ENCODE peak calls at places on chromosomes 13 and 19, in ten cellular contexts. W, Y, X, M, G, P, C, O, B and J are unnamed samples.

GRCh38 chr13:72514141-72514540 is 213.3 kb downstream of the MZT1 start:
- DNase-seq in W (no peak), Y (no peak), X (no peak), M (peak), G (no peak), P (no peak), C (no peak), O (no peak), B (no peak), J (no peak)

GRCh38 chr19:54439174-54439851 is 9.7 kb upstream of the LENG8 start:
- DNase-seq in W (peak), Y (no peak), X (peak), M (peak), G (no peak), P (peak), C (peak), O (no peak), B (no peak), J (peak)

GRCh38 chr19:34365463-34366401 is 736 bp downstream of the GPI start:
- DNase-seq in W (peak), Y (peak), X (no peak), M (no peak), G (peak), P (no peak), C (no peak), O (no peak), B (no peak), J (peak)

GRCh38 chr13:80235131-80235530 is 105.8 kb downstream of the SPRY2 start:
- DNase-seq in W (no peak), Y (no peak), X (no peak), M (no peak), G (no peak), P (no peak), C (no peak), O (no peak), B (no peak), J (no peak)

GRCh38 chr13:21849323-21849722 is 178.4 kb downstream of the FGF9 start:
- DNase-seq in W (peak), Y (no peak), X (no peak), M (no peak), G (no peak), P (no peak), C (peak), O (no peak), B (peak), J (no peak)

GRCh38 chr13:98487016-98487415 is 89.9 kb downstream of the STK24 start:
- DNase-seq in W (no peak), Y (no peak), X (no peak), M (no peak), G (no peak), P (no peak), C (no peak), O (no peak), B (no peak), J (no peak)

GRCh38 chr13:49731766-49732165 is 40.5 kb upstream of the EBPL start:
- DNase-seq in W (no peak), Y (no peak), X (no peak), M (peak), G (no peak), P (no peak), C (no peak), O (peak), B (no peak), J (no peak)

GRCh38 chr13:40061466-40062450 is 406.3 kb downstream of the COG6 start:
- DNase-seq in W (no peak), Y (no peak), X (no peak), M (no peak), G (no peak), P (no peak), C (no peak), O (no peak), B (no peak), J (no peak)

GRCh38 chr19:45667620-45668341 is at the start of gene GIPR:
- DNase-seq in W (peak), Y (peak), X (peak), M (peak), G (peak), P (peak), C (peak), O (no peak), B (no peak), J (no peak)

GRCh38 chr13:94063096-94063495 is 416.4 kb downstream of the DCT start:
- DNase-seq in W (no peak), Y (no peak), X (no peak), M (peak), G (no peak), P (no peak), C (no peak), O (peak), B (no peak), J (no peak)

GRCh38 chr19:54551950-54552912 is 21.4 kb upstream of the LILRA2 start:
- DNase-seq in W (no peak), Y (peak), X (no peak), M (no peak), G (peak), P (no peak), C (no peak), O (no peak), B (no peak), J (no peak)

GRCh38 chr13:49791753-49792549 is 531 bp downstream of the KPNA3 start:
- DNase-seq in W (peak), Y (peak), X (peak), M (peak), G (peak), P (peak), C (peak), O (no peak), B (peak), J (peak)

GRCh38 chr19:11205939-11206570 is 8.7 kb upstream of the KANK2 start:
- DNase-seq in W (no peak), Y (no peak), X (no peak), M (no peak), G (no peak), P (no peak), C (no peak), O (no peak), B (no peak), J (no peak)

GRCh38 chr19:37950471-37951175 is 43.6 kb downstream of the SIPA1L3 start:
- DNase-seq in W (no peak), Y (no peak), X (no peak), M (no peak), G (no peak), P (no peak), C (no peak), O (no peak), B (no peak), J (no peak)

GRCh38 chr19:38304866-38305429 is 897 bp downstream of the C19orf33 start:
- DNase-seq in W (no peak), Y (peak), X (peak), M (no peak), G (peak), P (peak), C (no peak), O (no peak), B (no peak), J (no peak)

GRCh38 chr19:55620951-55621672 is 3.3 kb downstream of the ZNF784 start:
- DNase-seq in W (no peak), Y (no peak), X (peak), M (no peak), G (no peak), P (no peak), C (no peak), O (no peak), B (no peak), J (no peak)

GRCh38 chr19:55621673-55622231 is 2.6 kb downstream of the ZNF784 start:
- DNase-seq in W (no peak), Y (no peak), X (peak), M (no peak), G (no peak), P (no peak), C (no peak), O (no peak), B (no peak), J (no peak)

GRCh38 chr19:55623130-55623868 is 1.1 kb downstream of the ZNF784 start:
- DNase-seq in W (no peak), Y (no peak), X (no peak), M (no peak), G (no peak), P (no peak), C (no peak), O (no peak), B (no peak), J (no peak)

GRCh38 chr19:55624109-55625003 is at the start of gene ZNF784:
- DNase-seq in W (peak), Y (peak), X (peak), M (peak), G (peak), P (peak), C (peak), O (peak), B (peak), J (peak)

GRCh38 chr19:55622242-55622969 is 2.0 kb downstream of the ZNF784 start:
- DNase-seq in W (no peak), Y (no peak), X (peak), M (no peak), G (no peak), P (no peak), C (no peak), O (no peak), B (no peak), J (no peak)
- H3K27ac ChIP-seq in W (no peak), Y (no peak), X (no peak), M (no peak), G (no peak), P (no peak), C (no peak), O (no peak), B (no peak), J (no peak)

GRCh38 chr19:31314849-31315620 is 34.2 kb downstream of the TSHZ3 start:
- DNase-seq in W (no peak), Y (no peak), X (no peak), M (no peak), G (no peak), P (no peak), C (no peak), O (no peak), B (no peak), J (no peak)

GRCh38 chr19:31317542-31317941 is 31.7 kb downstream of the TSHZ3 start:
- DNase-seq in W (no peak), Y (no peak), X (no peak), M (no peak), G (no peak), P (no peak), C (no peak), O (no peak), B (no peak), J (no peak)

GRCh38 chr19:31315621-31316011 is 33.6 kb downstream of the TSHZ3 start:
- DNase-seq in W (no peak), Y (no peak), X (no peak), M (no peak), G (no peak), P (no peak), C (no peak), O (no peak), B (no peak), J (no peak)

GRCh38 chr19:31317098-31317497 is 32.1 kb downstream of the TSHZ3 start:
- DNase-seq in W (no peak), Y (no peak), X (no peak), M (no peak), G (no peak), P (no peak), C (no peak), O (no peak), B (no peak), J (no peak)

DNA sequence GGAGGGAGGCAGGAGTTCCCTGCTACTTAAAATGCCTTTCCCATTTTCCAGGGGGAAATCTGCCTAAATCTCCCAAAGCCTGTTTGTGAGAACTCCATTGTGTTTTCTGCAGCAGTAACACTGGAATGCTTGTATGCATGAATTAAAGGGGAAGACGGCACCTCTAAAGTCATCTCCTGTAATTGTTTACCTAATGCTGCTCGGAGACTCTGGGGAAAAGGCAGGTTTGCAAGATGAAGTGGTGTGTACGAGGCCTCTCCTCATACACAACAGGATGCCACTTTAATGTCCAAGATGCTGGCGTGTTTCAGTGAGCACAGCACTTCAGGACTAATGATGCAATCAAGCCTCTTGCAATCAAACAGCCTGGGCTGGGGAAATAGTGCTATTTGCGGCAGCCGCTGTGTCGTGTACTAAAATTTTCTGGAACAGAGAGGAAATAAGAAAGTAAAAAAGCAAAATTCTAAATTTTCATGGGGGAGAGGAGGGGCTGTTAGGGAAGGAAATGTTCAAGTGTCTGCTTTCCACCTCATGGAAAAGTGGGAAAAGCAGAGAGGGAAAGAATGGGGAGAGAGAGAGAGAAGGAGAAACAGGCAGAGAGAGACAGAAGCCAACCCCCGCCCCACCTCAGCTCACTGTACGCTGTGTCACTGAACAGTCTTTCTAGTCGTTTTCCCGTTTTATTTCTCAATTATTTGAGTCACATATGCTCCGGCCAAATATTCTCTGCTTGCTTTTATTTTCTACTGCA is 32.9 kb downstream of the TSHZ3 start:
- DNase-seq in W (no peak), Y (peak), X (no peak), M (no peak), G (no peak), P (no peak), C (no peak), O (no peak), B (no peak), J (no peak)
- H3K27ac ChIP-seq in W (no peak), Y (peak), X (peak), M (no peak), G (no peak), P (peak), C (no peak), O (peak), B (no peak), J (no peak)

DNA sequence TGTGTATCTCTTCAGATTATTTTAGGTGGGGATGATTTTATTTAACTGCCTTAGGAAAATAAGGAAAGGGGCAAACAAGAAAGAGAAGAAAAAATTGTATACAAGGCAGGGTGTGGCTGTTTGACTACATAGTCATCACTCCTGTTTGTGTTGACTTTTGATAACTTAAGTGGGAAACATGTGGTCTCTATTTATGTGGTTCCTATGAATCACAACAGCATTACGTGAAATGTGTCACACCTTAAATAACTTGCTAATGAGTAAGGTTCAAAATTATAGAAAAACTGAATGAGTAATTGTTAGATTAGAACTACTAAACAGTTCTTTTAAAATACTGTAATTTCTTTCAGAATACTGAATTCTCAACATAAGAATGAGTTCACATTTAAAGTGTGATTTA is 69.3 kb downstream of the LMO7 start:
- DNase-seq in W (no peak), Y (no peak), X (no peak), M (no peak), G (no peak), P (no peak), C (no peak), O (no peak), B (no peak), J (no peak)
- H3K27ac ChIP-seq in W (no peak), Y (peak), X (no peak), M (peak), G (peak), P (no peak), C (no peak), O (no peak), B (no peak), J (no peak)

DNA sequence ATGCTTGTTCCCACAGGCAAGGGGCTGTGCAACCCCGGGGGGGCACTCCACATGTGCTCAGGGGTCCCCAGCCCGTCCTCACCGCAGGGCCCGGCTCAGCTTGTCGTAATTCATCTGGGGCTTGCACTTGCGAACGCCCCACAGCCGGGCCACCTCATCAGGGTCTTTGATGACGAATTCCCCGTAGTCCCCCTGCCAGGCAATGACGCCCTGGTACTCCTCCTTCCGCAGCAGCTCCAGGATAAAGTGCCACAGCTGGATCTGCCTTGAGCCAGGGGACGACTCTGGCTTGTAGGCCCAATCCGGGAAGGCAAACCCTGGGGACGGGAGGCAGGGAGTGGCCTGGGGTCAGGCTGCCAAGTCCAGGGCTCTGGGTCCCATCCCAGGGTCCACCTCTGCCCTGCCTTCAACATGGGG is 4.7 kb downstream of the ERF start:
- DNase-seq in W (no peak), Y (no peak), X (no peak), M (no peak), G (no peak), P (peak), C (no peak), O (no peak), B (no peak), J (no peak)
- H3K27ac ChIP-seq in W (no peak), Y (peak), X (peak), M (peak), G (no peak), P (peak), C (peak), O (peak), B (peak), J (peak)